ENCODE peak calls at places on chromosomes 3 and 15, in four cellular contexts. T is GM23248, B is GM23338, M is PC-3. I is an unnamed sample.

GRCh38 chr3:9109570-9109914 is 139.9 kb downstream of the SRGAP3 start:
- DNase-seq in B (no peak), T (no peak), M (no peak), I (no peak)

GRCh38 chr3:5078151-5078550 is 43.9 kb upstream of the ARL8B start:
- DNase-seq in T (no peak), M (peak; percentile 82), B (no peak), I (no peak)

GRCh38 chr3:71599416-71599815 is 15.9 kb upstream of the FOXP1 start:
- DNase-seq in M (peak; percentile 18), T (peak; percentile 61), B (no peak), I (no peak)

GRCh38 chr3:31815006-31815405 is 166.1 kb downstream of the OSBPL10 start:
- DNase-seq in B (no peak), M (no peak), T (no peak), I (no peak)

GRCh38 chr3:188170461-188171459 is 16.8 kb downstream of the LPP start:
- DNase-seq in M (peak; percentile 77), T (no peak), B (no peak), I (peak; percentile 35)

GRCh38 chr3:149575213-149575961 is 82.4 kb downstream of the WWTR1 start:
- DNase-seq in B (no peak), M (peak; percentile 91), T (peak; percentile 93), I (no peak)

GRCh38 chr3:71710906-71711494 is 14.2 kb downstream of the EIF4E3 start:
- DNase-seq in T (peak; percentile 80), M (peak; percentile 77), B (peak; percentile 83), I (peak; percentile 65)

GRCh38 chr3:14767706-14768105 is 51.1 kb upstream of the FGD5 start:
- DNase-seq in T (no peak), M (no peak), B (no peak), I (no peak)

GRCh38 chr3:62318752-62319569 is 54.4 kb downstream of the FEZF2 start:
- DNase-seq in T (peak; percentile 98), B (peak; percentile 95), M (peak; percentile 61), I (peak; percentile 8)

GRCh38 chr15:48012191-48012590 is 108.6 kb upstream of the SLC24A5 start:
- DNase-seq in T (no peak), B (no peak), M (no peak), I (no peak)

DNA sequence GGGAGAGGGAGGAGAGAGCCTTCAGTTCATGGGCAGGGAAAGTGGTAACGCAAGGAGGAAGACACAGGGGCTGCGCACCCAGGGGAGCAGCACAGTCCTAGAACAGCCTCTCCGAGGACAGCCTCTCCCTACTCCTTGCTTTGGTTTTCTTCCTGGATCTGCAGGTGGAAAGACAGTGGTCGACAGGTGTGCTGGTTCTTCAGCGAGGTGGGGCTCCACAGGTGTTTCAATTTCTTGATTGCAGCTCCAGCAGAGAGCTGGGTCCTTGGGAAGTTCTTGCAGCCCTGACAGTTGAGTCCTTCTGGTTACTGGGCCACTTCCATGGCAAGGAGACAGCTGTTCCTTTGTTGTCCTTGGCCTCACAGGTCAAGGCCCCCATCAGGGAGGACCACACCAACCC is 220.7 kb upstream of the NR2F2 start:
- DNase-seq in T (no peak), M (no peak), B (no peak), I (no peak)
- TF ChIP-seq EZH2phosphoT487 in T (no peak), M (no peak), B (no peak), I (no peak)

GRCh38 chr3:178705925-178706324 is 169.7 kb downstream of the KCNMB2 start:
- DNase-seq in T (no peak), M (peak; percentile 47), B (peak; percentile 11), I (no peak)
- TF ChIP-seq EZH2phosphoT487 in T (no peak), M (no peak), B (no peak), I (no peak)

GRCh38 chr3:110506890-110507289 is 564.7 kb upstream of the NECTIN3 start:
- DNase-seq in T (no peak), B (no peak), M (no peak), I (no peak)

GRCh38 chr3:110504401-110504800 is 567.2 kb upstream of the NECTIN3 start:
- DNase-seq in M (no peak), T (no peak), B (no peak), I (no peak)

GRCh38 chr3:110504901-110505300 is 566.7 kb upstream of the NECTIN3 start:
- DNase-seq in M (no peak), T (no peak), B (no peak), I (no peak)
- TF ChIP-seq EZH2phosphoT487 in M (no peak), T (no peak), B (no peak), I (no peak)

GRCh38 chr3:153216928-153217327 is 54.9 kb downstream of the RAP2B start:
- DNase-seq in M (no peak), T (no peak), B (no peak), I (no peak)
- TF ChIP-seq EZH2phosphoT487 in M (no peak), T (no peak), B (no peak), I (no peak)

GRCh38 chr3:79018671-79019136 is 749.1 kb downstream of the ROBO1 start:
- DNase-seq in T (peak; percentile 91), B (peak; percentile 77), M (peak; percentile 53), I (no peak)
- TF ChIP-seq EZH2phosphoT487 in T (no peak), B (no peak), M (no peak), I (no peak)

GRCh38 chr15:90839187-90840071 is 29.0 kb upstream of the FURIN start:
- DNase-seq in T (no peak), B (peak; percentile 94), M (no peak), I (peak; percentile 86)

GRCh38 chr15:90838066-90838465 is 30.3 kb upstream of the FURIN start:
- DNase-seq in B (no peak), T (no peak), M (no peak), I (no peak)

GRCh38 chr15:90840157-90840855 is 28.1 kb upstream of the FURIN start:
- DNase-seq in T (no peak), B (no peak), M (no peak), I (no peak)

GRCh38 chr15:90838544-90838943 is 29.8 kb upstream of the FURIN start:
- DNase-seq in T (no peak), M (no peak), B (no peak), I (no peak)

DNA sequence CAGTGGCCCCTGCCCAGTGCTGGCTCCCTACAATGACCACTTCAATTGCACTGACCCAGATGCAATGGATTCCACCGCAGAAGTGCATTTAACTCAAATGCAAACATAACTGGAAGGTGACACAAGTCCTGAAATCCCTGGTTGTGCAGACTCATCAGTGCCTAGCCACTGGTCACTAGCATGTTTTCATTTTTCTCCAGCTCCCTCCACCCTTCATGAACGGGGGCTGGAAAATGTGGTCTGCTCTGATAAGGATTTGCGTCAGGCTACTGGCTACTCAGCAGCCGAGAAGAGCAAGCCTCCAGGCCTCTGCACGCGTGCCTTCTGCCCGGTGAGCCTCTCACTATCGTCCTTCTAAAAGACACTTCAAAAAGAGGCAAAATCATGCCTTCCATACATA is 27.4 kb upstream of the FURIN start:
- DNase-seq in T (no peak), B (no peak), M (no peak), I (no peak)
- TF ChIP-seq EZH2phosphoT487 in T (no peak), B (no peak), M (no peak), I (no peak)

GRCh38 chr3:127000128-127000527 is 17.2 kb downstream of the PLXNA1 start:
- DNase-seq in B (no peak), M (no peak), T (no peak), I (no peak)

GRCh38 chr3:127000792-127001191 is 17.9 kb downstream of the PLXNA1 start:
- DNase-seq in T (no peak), B (no peak), M (no peak), I (no peak)

GRCh38 chr3:126998320-126998719 is 15.4 kb downstream of the PLXNA1 start:
- DNase-seq in T (no peak), M (no peak), B (no peak), I (no peak)

GRCh38 chr3:126998728-126999127 is 15.8 kb downstream of the PLXNA1 start:
- DNase-seq in B (no peak), M (no peak), T (no peak), I (no peak)

GRCh38 chr3:126999383-126999782 is 16.5 kb downstream of the PLXNA1 start:
- DNase-seq in T (no peak), M (no peak), B (no peak), I (no peak)
- TF ChIP-seq EZH2phosphoT487 in T (no peak), M (no peak), B (no peak), I (no peak)

GRCh38 chr15:96181217-96181616 is 149.3 kb upstream of the NR2F2 start:
- DNase-seq in B (no peak), M (no peak), T (no peak), I (no peak)

GRCh38 chr15:96180062-96180745 is 150.3 kb upstream of the NR2F2 start:
- DNase-seq in B (no peak), T (no peak), M (no peak), I (no peak)

GRCh38 chr15:96183927-96184266 is 146.6 kb upstream of the NR2F2 start:
- DNase-seq in M (no peak), B (no peak), T (no peak), I (no peak)

GRCh38 chr15:96183020-96183926 is 147.2 kb upstream of the NR2F2 start:
- DNase-seq in B (no peak), T (no peak), M (no peak), I (no peak)

GRCh38 chr15:96181873-96182301 is 148.6 kb upstream of the NR2F2 start:
- DNase-seq in B (no peak), T (peak; percentile 90), M (no peak), I (no peak)
- TF ChIP-seq EZH2phosphoT487 in B (no peak), T (peak; percentile 90), M (no peak), I (no peak)

DNA sequence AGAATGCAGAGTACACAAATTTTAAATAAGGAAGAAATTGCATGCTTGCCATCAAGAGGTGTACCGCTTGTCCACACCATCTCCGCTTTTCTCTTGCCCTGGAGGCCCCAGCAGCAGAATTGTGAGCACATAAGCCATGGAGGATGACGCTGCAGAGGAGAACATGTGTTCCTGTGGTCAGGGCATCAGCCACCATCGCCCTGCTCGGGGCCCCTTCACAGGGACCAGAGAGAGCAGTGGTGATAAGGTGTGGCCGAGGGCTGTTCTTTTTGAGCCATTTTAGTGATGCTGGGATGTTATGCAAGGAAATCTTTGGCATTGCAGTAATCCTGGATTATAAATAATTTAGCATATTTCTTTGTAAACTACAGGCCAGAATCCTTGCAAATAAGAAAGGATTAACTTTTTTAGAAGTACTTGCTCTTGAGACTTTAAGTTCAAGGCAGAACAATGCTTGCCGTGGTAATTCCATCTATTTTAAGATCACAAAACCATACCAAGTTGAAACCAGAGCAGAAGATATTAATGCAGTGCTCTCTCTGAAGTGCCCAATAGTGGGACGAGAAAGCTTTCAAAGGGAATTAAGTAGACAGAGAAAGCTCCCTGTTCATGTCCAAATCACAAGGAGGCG is 338.6 kb downstream of the RORA start:
- DNase-seq in M (no peak), T (no peak), B (no peak), I (no peak)
- TF ChIP-seq EZH2phosphoT487 in M (no peak), T (no peak), B (no peak), I (no peak)

I was measured in OCI-LY7.